ENCODE peak calls at places on chromosomes 1 and 21, in six cellular contexts. One of them, this sample, is unnamed.

GRCh38 chr1:229694053-229694693 is 68.1 kb downstream of the URB2 start:
- DNase-seq in stimulated activated CD4-positive, alpha-beta T cell treated with anti-CD3 and anti-CD28 coated beads, Interleukin-2, amount 100 ng/mL, for 48 hours: no peak
- DNase-seq in activated CD4-positive, CD25-positive, alpha-beta regulatory T cell: no peak
- DNase-seq in progenitor cell of endocrine pancreas: no peak
- DNase-seq in aorta: peak
- DNase-seq in ELR: peak
- DNase-seq in this sample: no peak

GRCh38 chr1:118773656-118774055 is 214.5 kb downstream of the TBX15 start:
- DNase-seq in stimulated activated CD4-positive, alpha-beta T cell treated with anti-CD3 and anti-CD28 coated beads, Interleukin-2, amount 100 ng/mL, for 48 hours: no peak
- DNase-seq in activated CD4-positive, CD25-positive, alpha-beta regulatory T cell: no peak
- DNase-seq in progenitor cell of endocrine pancreas: no peak
- DNase-seq in aorta: no peak
- DNase-seq in ELR: peak
- DNase-seq in this sample: no peak

GRCh38 chr1:206506803-206507394 is 432 bp upstream of the RASSF5 start:
- DNase-seq in stimulated activated CD4-positive, alpha-beta T cell treated with anti-CD3 and anti-CD28 coated beads, Interleukin-2, amount 100 ng/mL, for 48 hours: peak
- DNase-seq in activated CD4-positive, CD25-positive, alpha-beta regulatory T cell: no peak
- DNase-seq in progenitor cell of endocrine pancreas: no peak
- DNase-seq in aorta: peak
- DNase-seq in ELR: no peak
- DNase-seq in this sample: no peak

GRCh38 chr1:171699526-171699925 is 42.3 kb downstream of the VAMP4 start:
- DNase-seq in stimulated activated CD4-positive, alpha-beta T cell treated with anti-CD3 and anti-CD28 coated beads, Interleukin-2, amount 100 ng/mL, for 48 hours: no peak
- DNase-seq in activated CD4-positive, CD25-positive, alpha-beta regulatory T cell: no peak
- DNase-seq in progenitor cell of endocrine pancreas: no peak
- DNase-seq in aorta: no peak
- DNase-seq in ELR: no peak
- DNase-seq in this sample: no peak

GRCh38 chr1:93587354-93587753 is 94.3 kb downstream of the BCAR3 start:
- DNase-seq in stimulated activated CD4-positive, alpha-beta T cell treated with anti-CD3 and anti-CD28 coated beads, Interleukin-2, amount 100 ng/mL, for 48 hours: no peak
- DNase-seq in activated CD4-positive, CD25-positive, alpha-beta regulatory T cell: no peak
- DNase-seq in progenitor cell of endocrine pancreas: no peak
- DNase-seq in aorta: no peak
- DNase-seq in ELR: no peak
- DNase-seq in this sample: no peak

GRCh38 chr1:200428482-200429205 is 18.8 kb upstream of the ZNF281 start:
- DNase-seq in stimulated activated CD4-positive, alpha-beta T cell treated with anti-CD3 and anti-CD28 coated beads, Interleukin-2, amount 100 ng/mL, for 48 hours: no peak
- DNase-seq in activated CD4-positive, CD25-positive, alpha-beta regulatory T cell: no peak
- DNase-seq in progenitor cell of endocrine pancreas: no peak
- DNase-seq in aorta: no peak
- DNase-seq in ELR: peak
- DNase-seq in this sample: no peak

GRCh38 chr21:34807146-34807880 is 138.5 kb downstream of the CLIC6 start:
- DNase-seq in stimulated activated CD4-positive, alpha-beta T cell treated with anti-CD3 and anti-CD28 coated beads, Interleukin-2, amount 100 ng/mL, for 48 hours: peak
- DNase-seq in activated CD4-positive, CD25-positive, alpha-beta regulatory T cell: peak
- DNase-seq in progenitor cell of endocrine pancreas: no peak
- DNase-seq in aorta: peak
- DNase-seq in ELR: peak
- DNase-seq in this sample: no peak

GRCh38 chr1:180178511-180179161 is 24.0 kb downstream of the QSOX1 start:
- DNase-seq in stimulated activated CD4-positive, alpha-beta T cell treated with anti-CD3 and anti-CD28 coated beads, Interleukin-2, amount 100 ng/mL, for 48 hours: peak
- DNase-seq in activated CD4-positive, CD25-positive, alpha-beta regulatory T cell: peak
- DNase-seq in progenitor cell of endocrine pancreas: peak
- DNase-seq in aorta: peak
- DNase-seq in ELR: peak
- DNase-seq in this sample: peak

GRCh38 chr21:31670065-31670464 is 10.6 kb downstream of the SOD1 start:
- DNase-seq in stimulated activated CD4-positive, alpha-beta T cell treated with anti-CD3 and anti-CD28 coated beads, Interleukin-2, amount 100 ng/mL, for 48 hours: no peak
- DNase-seq in activated CD4-positive, CD25-positive, alpha-beta regulatory T cell: no peak
- DNase-seq in progenitor cell of endocrine pancreas: no peak
- DNase-seq in aorta: no peak
- DNase-seq in ELR: no peak
- DNase-seq in this sample: no peak

GRCh38 chr1:151875419-151876097 is 22.0 kb upstream of the THEM5 start:
- DNase-seq in stimulated activated CD4-positive, alpha-beta T cell treated with anti-CD3 and anti-CD28 coated beads, Interleukin-2, amount 100 ng/mL, for 48 hours: no peak
- DNase-seq in activated CD4-positive, CD25-positive, alpha-beta regulatory T cell: no peak
- DNase-seq in progenitor cell of endocrine pancreas: no peak
- DNase-seq in aorta: no peak
- DNase-seq in ELR: no peak
- DNase-seq in this sample: no peak

GRCh38 chr1:66214901-66215300 is 319.1 kb upstream of the SGIP1 start:
- DNase-seq in stimulated activated CD4-positive, alpha-beta T cell treated with anti-CD3 and anti-CD28 coated beads, Interleukin-2, amount 100 ng/mL, for 48 hours: no peak
- DNase-seq in activated CD4-positive, CD25-positive, alpha-beta regulatory T cell: no peak
- DNase-seq in progenitor cell of endocrine pancreas: no peak
- DNase-seq in aorta: no peak
- DNase-seq in ELR: no peak
- DNase-seq in this sample: no peak

GRCh38 chr1:225462714-225463574 is 35.1 kb upstream of the LBR start:
- DNase-seq in stimulated activated CD4-positive, alpha-beta T cell treated with anti-CD3 and anti-CD28 coated beads, Interleukin-2, amount 100 ng/mL, for 48 hours: no peak
- DNase-seq in activated CD4-positive, CD25-positive, alpha-beta regulatory T cell: no peak
- DNase-seq in progenitor cell of endocrine pancreas: no peak
- DNase-seq in aorta: peak
- DNase-seq in ELR: no peak
- DNase-seq in this sample: no peak

GRCh38 chr1:91549041-91549735 is 48.5 kb downstream of the CDC7 start:
- DNase-seq in stimulated activated CD4-positive, alpha-beta T cell treated with anti-CD3 and anti-CD28 coated beads, Interleukin-2, amount 100 ng/mL, for 48 hours: no peak
- DNase-seq in activated CD4-positive, CD25-positive, alpha-beta regulatory T cell: no peak
- DNase-seq in progenitor cell of endocrine pancreas: no peak
- DNase-seq in aorta: no peak
- DNase-seq in ELR: no peak
- DNase-seq in this sample: no peak

GRCh38 chr1:245797592-245798366 is 643.0 kb downstream of the KIF26B start:
- DNase-seq in stimulated activated CD4-positive, alpha-beta T cell treated with anti-CD3 and anti-CD28 coated beads, Interleukin-2, amount 100 ng/mL, for 48 hours: no peak
- DNase-seq in activated CD4-positive, CD25-positive, alpha-beta regulatory T cell: no peak
- DNase-seq in progenitor cell of endocrine pancreas: no peak
- DNase-seq in aorta: no peak
- DNase-seq in ELR: peak
- DNase-seq in this sample: peak

GRCh38 chr1:207345644-207346561 is 24.4 kb downstream of the CD55 start:
- DNase-seq in stimulated activated CD4-positive, alpha-beta T cell treated with anti-CD3 and anti-CD28 coated beads, Interleukin-2, amount 100 ng/mL, for 48 hours: no peak
- DNase-seq in activated CD4-positive, CD25-positive, alpha-beta regulatory T cell: no peak
- DNase-seq in progenitor cell of endocrine pancreas: no peak
- DNase-seq in aorta: peak
- DNase-seq in ELR: no peak
- DNase-seq in this sample: no peak

GRCh38 chr1:116806245-116806644 is 52.0 kb downstream of the CD2 start:
- DNase-seq in stimulated activated CD4-positive, alpha-beta T cell treated with anti-CD3 and anti-CD28 coated beads, Interleukin-2, amount 100 ng/mL, for 48 hours: peak
- DNase-seq in activated CD4-positive, CD25-positive, alpha-beta regulatory T cell: no peak
- DNase-seq in progenitor cell of endocrine pancreas: no peak
- DNase-seq in aorta: no peak
- DNase-seq in ELR: no peak
- DNase-seq in this sample: no peak

GRCh38 chr1:115654663-115655306 is 13.0 kb downstream of the VANGL1 start:
- DNase-seq in stimulated activated CD4-positive, alpha-beta T cell treated with anti-CD3 and anti-CD28 coated beads, Interleukin-2, amount 100 ng/mL, for 48 hours: no peak
- DNase-seq in activated CD4-positive, CD25-positive, alpha-beta regulatory T cell: no peak
- DNase-seq in progenitor cell of endocrine pancreas: no peak
- DNase-seq in aorta: no peak
- DNase-seq in ELR: no peak
- DNase-seq in this sample: no peak

GRCh38 chr1:2231667-2232254 is 3.6 kb downstream of the SKI start:
- DNase-seq in stimulated activated CD4-positive, alpha-beta T cell treated with anti-CD3 and anti-CD28 coated beads, Interleukin-2, amount 100 ng/mL, for 48 hours: peak
- DNase-seq in activated CD4-positive, CD25-positive, alpha-beta regulatory T cell: peak
- DNase-seq in progenitor cell of endocrine pancreas: no peak
- DNase-seq in aorta: peak
- DNase-seq in ELR: peak
- DNase-seq in this sample: peak